ENCODE peak calls at places on chromosomes 4 and X, in ten cellular contexts. One of them, this sample, is unnamed. For H3K4me1, the result is how much of the 10 kb centered on the place peaks cover.

GRCh38 chr4:26397086-26397485 is 76.3 kb downstream of the RBPJ start:
- DNase-seq in uterus: peak
- DNase-seq in ovary: no peak
- DNase-seq in sigmoid colon: no peak
- DNase-seq in thyroid gland: no peak
- DNase-seq in K562: no peak
- DNase-seq in endothelial cell of umbilical vein: no peak
- DNase-seq in upper lobe of left lung: no peak
- DNase-seq in body of pancreas: no peak
- DNase-seq in esophagus squamous epithelium: no peak
- DNase-seq in this sample: no peak

GRCh38 chr4:75470738-75471137 is 43.5 kb downstream of the RCHY1 start:
- DNase-seq in upper lobe of left lung: no peak
- DNase-seq in sigmoid colon: no peak
- DNase-seq in thyroid gland: no peak
- DNase-seq in K562: no peak
- DNase-seq in ovary: no peak
- DNase-seq in uterus: no peak
- DNase-seq in esophagus squamous epithelium: no peak
- DNase-seq in body of pancreas: no peak
- DNase-seq in endothelial cell of umbilical vein: no peak
- DNase-seq in this sample: no peak

GRCh38 chr4:139768366-139768765 is 102.7 kb downstream of the MGST2 start:
- DNase-seq in K562: no peak
- DNase-seq in upper lobe of left lung: no peak
- DNase-seq in thyroid gland: no peak
- DNase-seq in body of pancreas: no peak
- DNase-seq in uterus: no peak
- DNase-seq in esophagus squamous epithelium: no peak
- DNase-seq in sigmoid colon: no peak
- DNase-seq in ovary: no peak
- DNase-seq in endothelial cell of umbilical vein: no peak
- DNase-seq in this sample: no peak

GRCh38 chrX:14697453-14697852 is 168.1 kb downstream of the GLRA2 start:
- DNase-seq in thyroid gland: peak
- DNase-seq in upper lobe of left lung: peak
- DNase-seq in K562: peak
- DNase-seq in uterus: no peak
- DNase-seq in ovary: peak
- DNase-seq in body of pancreas: peak
- DNase-seq in endothelial cell of umbilical vein: peak
- DNase-seq in sigmoid colon: no peak
- DNase-seq in esophagus squamous epithelium: no peak
- DNase-seq in this sample: peak

GRCh38 chrX:110741213-110741796 is 54.3 kb downstream of the CHRDL1 start:
- DNase-seq in esophagus squamous epithelium: no peak
- DNase-seq in thyroid gland: no peak
- DNase-seq in ovary: no peak
- DNase-seq in K562: no peak
- DNase-seq in body of pancreas: no peak
- DNase-seq in sigmoid colon: no peak
- DNase-seq in uterus: no peak
- DNase-seq in endothelial cell of umbilical vein: no peak
- DNase-seq in upper lobe of left lung: no peak
- DNase-seq in this sample: no peak

GRCh38 chr4:907691-908437 is 24.3 kb downstream of the GAK start:
- DNase-seq in K562: no peak
- DNase-seq in uterus: no peak
- DNase-seq in thyroid gland: no peak
- DNase-seq in ovary: no peak
- DNase-seq in sigmoid colon: no peak
- DNase-seq in body of pancreas: no peak
- DNase-seq in upper lobe of left lung: no peak
- DNase-seq in esophagus squamous epithelium: no peak
- DNase-seq in endothelial cell of umbilical vein: peak
- DNase-seq in this sample: no peak

GRCh38 chr4:176273741-176274140 is 4.7 kb upstream of the ASB5 start:
- DNase-seq in endothelial cell of umbilical vein: no peak
- DNase-seq in uterus: no peak
- DNase-seq in ovary: no peak
- DNase-seq in K562: no peak
- DNase-seq in upper lobe of left lung: no peak
- DNase-seq in thyroid gland: no peak
- DNase-seq in body of pancreas: no peak
- DNase-seq in esophagus squamous epithelium: no peak
- DNase-seq in sigmoid colon: no peak
- DNase-seq in this sample: no peak

GRCh38 chrX:5810636-5811035 is 418.0 kb downstream of the NLGN4X start:
- DNase-seq in upper lobe of left lung: no peak
- DNase-seq in esophagus squamous epithelium: no peak
- DNase-seq in ovary: no peak
- DNase-seq in endothelial cell of umbilical vein: no peak
- DNase-seq in uterus: no peak
- DNase-seq in K562: no peak
- DNase-seq in body of pancreas: no peak
- DNase-seq in thyroid gland: no peak
- DNase-seq in sigmoid colon: no peak
- DNase-seq in this sample: no peak

GRCh38 chr4:92447265-92447905 is 143.6 kb downstream of the GRID2 start:
- DNase-seq in K562: no peak
- DNase-seq in thyroid gland: no peak
- DNase-seq in uterus: no peak
- DNase-seq in ovary: no peak
- DNase-seq in sigmoid colon: no peak
- DNase-seq in body of pancreas: no peak
- DNase-seq in endothelial cell of umbilical vein: no peak
- DNase-seq in esophagus squamous epithelium: no peak
- DNase-seq in upper lobe of left lung: no peak
- DNase-seq in this sample: no peak

GRCh38 chrX:34053931-34054330 is 78.2 kb downstream of the FAM47A start:
- DNase-seq in ovary: no peak
- DNase-seq in thyroid gland: no peak
- DNase-seq in body of pancreas: no peak
- DNase-seq in endothelial cell of umbilical vein: no peak
- DNase-seq in esophagus squamous epithelium: no peak
- DNase-seq in upper lobe of left lung: no peak
- DNase-seq in sigmoid colon: no peak
- DNase-seq in K562: no peak
- DNase-seq in uterus: no peak
- DNase-seq in this sample: no peak

GRCh38 chr4:177246636-177247584 is 62.8 kb upstream of the NEIL3 start:
- DNase-seq in sigmoid colon: no peak
- DNase-seq in body of pancreas: no peak
- DNase-seq in uterus: no peak
- DNase-seq in thyroid gland: no peak
- DNase-seq in esophagus squamous epithelium: no peak
- DNase-seq in upper lobe of left lung: no peak
- DNase-seq in endothelial cell of umbilical vein: no peak
- DNase-seq in ovary: no peak
- DNase-seq in K562: no peak
- DNase-seq in this sample: no peak

GRCh38 chr4:87100093-87100634 is 120.3 kb downstream of the KLHL8 start:
- DNase-seq in K562: no peak
- DNase-seq in thyroid gland: no peak
- DNase-seq in sigmoid colon: no peak
- DNase-seq in ovary: no peak
- DNase-seq in body of pancreas: no peak
- DNase-seq in uterus: no peak
- DNase-seq in esophagus squamous epithelium: no peak
- DNase-seq in endothelial cell of umbilical vein: no peak
- DNase-seq in upper lobe of left lung: no peak
- DNase-seq in this sample: no peak

GRCh38 chr4:87103691-87104187 is 116.7 kb downstream of the KLHL8 start:
- DNase-seq in upper lobe of left lung: no peak
- DNase-seq in K562: no peak
- DNase-seq in sigmoid colon: no peak
- DNase-seq in uterus: no peak
- DNase-seq in endothelial cell of umbilical vein: peak
- DNase-seq in thyroid gland: no peak
- DNase-seq in esophagus squamous epithelium: no peak
- DNase-seq in ovary: no peak
- DNase-seq in body of pancreas: no peak
- DNase-seq in this sample: no peak

GRCh38 chr4:87105101-87105852 is 115.1 kb downstream of the KLHL8 start:
- DNase-seq in uterus: no peak
- DNase-seq in body of pancreas: no peak
- DNase-seq in endothelial cell of umbilical vein: no peak
- DNase-seq in esophagus squamous epithelium: no peak
- DNase-seq in K562: no peak
- DNase-seq in thyroid gland: no peak
- DNase-seq in sigmoid colon: no peak
- DNase-seq in upper lobe of left lung: no peak
- DNase-seq in ovary: no peak
- DNase-seq in this sample: no peak

GRCh38 chr4:87101543-87102199 is 118.7 kb downstream of the KLHL8 start:
- DNase-seq in uterus: no peak
- DNase-seq in ovary: no peak
- DNase-seq in endothelial cell of umbilical vein: no peak
- DNase-seq in esophagus squamous epithelium: no peak
- DNase-seq in body of pancreas: no peak
- DNase-seq in thyroid gland: no peak
- DNase-seq in sigmoid colon: no peak
- DNase-seq in upper lobe of left lung: no peak
- DNase-seq in K562: no peak
- DNase-seq in this sample: no peak

DNA sequence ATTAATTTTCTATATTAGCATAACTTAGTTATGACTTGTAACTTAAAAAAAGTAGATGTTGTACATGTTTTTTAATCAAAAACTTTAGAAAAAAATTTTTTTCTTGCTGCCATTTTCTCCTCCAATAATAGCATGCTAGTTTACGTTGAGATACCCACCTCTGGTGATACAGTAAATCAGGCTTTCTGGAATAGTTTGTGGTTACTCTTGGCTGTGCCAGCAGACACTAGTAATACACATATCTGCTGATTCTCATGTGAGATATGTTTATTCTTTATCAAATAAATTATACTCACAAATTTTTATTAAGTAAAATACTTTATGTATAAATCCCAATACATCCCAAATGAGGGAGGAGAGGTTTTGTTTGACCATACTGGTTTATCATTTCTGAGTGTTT is 117.3 kb downstream of the KLHL8 start:
- DNase-seq in upper lobe of left lung: no peak
- DNase-seq in K562: no peak
- DNase-seq in thyroid gland: no peak
- DNase-seq in ovary: no peak
- DNase-seq in body of pancreas: no peak
- DNase-seq in sigmoid colon: no peak
- DNase-seq in esophagus squamous epithelium: no peak
- DNase-seq in uterus: no peak
- DNase-seq in endothelial cell of umbilical vein: no peak
- DNase-seq in this sample: no peak
- H3K4me1 ChIP-seq in upper lobe of left lung: under half
- H3K4me1 ChIP-seq in K562: under half
- H3K4me1 ChIP-seq in thyroid gland: half or more
- H3K4me1 ChIP-seq in ovary: under half
- H3K4me1 ChIP-seq in body of pancreas: under half
- H3K4me1 ChIP-seq in sigmoid colon: half or more
- H3K4me1 ChIP-seq in esophagus squamous epithelium: under half
- H3K4me1 ChIP-seq in uterus: under half
- H3K4me1 ChIP-seq in endothelial cell of umbilical vein: under half
- H3K4me1 ChIP-seq in this sample: under half

DNA sequence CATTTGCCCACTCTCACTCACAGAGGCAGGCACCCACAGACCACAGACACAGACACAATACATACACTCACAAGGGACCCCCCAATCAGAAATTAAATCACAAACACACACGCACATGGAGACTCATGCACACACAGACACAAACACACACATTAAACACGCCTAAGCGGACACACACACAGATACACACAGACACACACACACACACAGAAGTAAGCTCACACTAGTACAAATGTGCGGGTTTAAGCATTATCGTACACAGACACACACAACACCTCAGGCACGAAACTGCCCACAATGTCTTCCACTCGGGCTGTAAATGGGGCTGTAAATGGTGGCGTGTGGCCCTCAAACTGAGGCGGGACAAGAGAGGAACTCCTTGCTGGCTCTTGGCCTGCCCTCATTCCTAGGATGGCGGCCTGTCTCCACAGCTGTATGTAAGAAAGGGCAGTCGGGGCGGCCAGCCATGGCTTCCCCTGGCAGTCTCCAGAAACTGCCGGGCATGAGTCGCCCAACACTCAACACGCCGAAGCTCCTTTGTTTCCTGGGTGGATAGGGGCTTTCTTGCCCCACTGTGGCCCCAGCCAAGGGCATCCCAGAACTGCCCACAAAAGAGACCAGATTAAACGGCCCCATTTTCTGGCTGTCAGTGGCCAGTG is 53.9 kb downstream of the NBDY start:
- DNase-seq in thyroid gland: no peak
- DNase-seq in ovary: no peak
- DNase-seq in sigmoid colon: peak
- DNase-seq in body of pancreas: peak
- DNase-seq in endothelial cell of umbilical vein: no peak
- DNase-seq in uterus: no peak
- DNase-seq in esophagus squamous epithelium: no peak
- DNase-seq in upper lobe of left lung: no peak
- DNase-seq in K562: no peak
- DNase-seq in this sample: no peak
- H3K4me3 ChIP-seq in thyroid gland: no peak
- H3K4me3 ChIP-seq in ovary: peak
- H3K4me3 ChIP-seq in sigmoid colon: no peak
- H3K4me3 ChIP-seq in body of pancreas: no peak
- H3K4me3 ChIP-seq in endothelial cell of umbilical vein: no peak
- H3K4me3 ChIP-seq in uterus: peak
- H3K4me3 ChIP-seq in esophagus squamous epithelium: no peak
- H3K4me3 ChIP-seq in upper lobe of left lung: no peak
- H3K4me3 ChIP-seq in K562: no peak
- H3K4me3 ChIP-seq in this sample: no peak

GRCh38 chr4:15655223-15656037 is at the start of gene FBXL5:
- DNase-seq in thyroid gland: peak
- DNase-seq in ovary: peak
- DNase-seq in K562: peak
- DNase-seq in upper lobe of left lung: peak
- DNase-seq in endothelial cell of umbilical vein: peak
- DNase-seq in sigmoid colon: peak
- DNase-seq in esophagus squamous epithelium: peak
- DNase-seq in uterus: peak
- DNase-seq in body of pancreas: peak
- DNase-seq in this sample: peak
- TF ChIP-seq POLR2A in thyroid gland: peak
- TF ChIP-seq POLR2A in ovary: peak
- TF ChIP-seq POLR2A in K562: peak
- TF ChIP-seq POLR2A in upper lobe of left lung: peak
- TF ChIP-seq POLR2A in endothelial cell of umbilical vein: peak
- TF ChIP-seq POLR2A in sigmoid colon: peak
- TF ChIP-seq POLR2A in esophagus squamous epithelium: peak
- TF ChIP-seq POLR2A in uterus: peak
- TF ChIP-seq POLR2A in body of pancreas: peak
- TF ChIP-seq POLR2A in this sample: peak

DNA sequence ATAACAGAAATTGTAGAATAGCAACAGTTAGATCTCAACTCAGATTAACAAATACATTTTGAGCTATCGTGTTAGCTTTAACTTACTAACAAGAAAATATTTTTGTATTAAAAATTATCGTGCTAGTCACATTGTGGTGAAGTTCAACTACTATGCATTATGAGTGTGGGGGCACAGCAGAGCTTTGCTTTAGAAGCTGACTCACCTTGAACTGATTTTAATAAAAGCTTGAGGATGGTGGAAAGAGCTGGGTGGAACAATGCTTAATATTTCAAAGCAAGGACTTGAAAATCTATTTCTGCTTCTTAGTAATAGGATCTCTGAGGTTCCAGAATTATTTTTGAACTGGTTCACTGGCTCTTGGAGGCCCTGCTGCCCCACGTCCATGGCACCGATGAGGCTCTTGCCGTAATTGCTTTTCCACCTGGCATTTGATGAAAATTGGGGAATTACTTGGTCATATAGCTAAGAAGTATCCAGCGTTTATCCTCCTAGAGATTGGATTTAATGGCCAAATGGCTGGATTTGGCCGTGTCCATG is 66.8 kb upstream of the LIMCH1 start:
- DNase-seq in upper lobe of left lung: no peak
- DNase-seq in sigmoid colon: no peak
- DNase-seq in endothelial cell of umbilical vein: no peak
- DNase-seq in ovary: no peak
- DNase-seq in thyroid gland: no peak
- DNase-seq in body of pancreas: no peak
- DNase-seq in K562: no peak
- DNase-seq in esophagus squamous epithelium: no peak
- DNase-seq in uterus: no peak
- DNase-seq in this sample: no peak
- H3K4me1 ChIP-seq in upper lobe of left lung: under half
- H3K4me1 ChIP-seq in sigmoid colon: under half
- H3K4me1 ChIP-seq in endothelial cell of umbilical vein: under half
- H3K4me1 ChIP-seq in ovary: under half
- H3K4me1 ChIP-seq in thyroid gland: half or more
- H3K4me1 ChIP-seq in body of pancreas: under half
- H3K4me1 ChIP-seq in K562: under half
- H3K4me1 ChIP-seq in esophagus squamous epithelium: under half
- H3K4me1 ChIP-seq in uterus: under half
- H3K4me1 ChIP-seq in this sample: under half

This sample was measured in transverse colon.